ENCODE peak calls at places on chromosomes 4 and X, in eight cellular contexts. Y is endothelial cell of umbilical vein, C is H1, S is K562, F is transverse colon, N is suprapubic skin, W is stomach, B is HCT116. O is an unnamed sample.

GRCh38 chr4:51963871-51964513 is 56.2 kb downstream of the LRRC66 start:
- DNase-seq in Y (no peak), C (no peak), S (no peak), F (no peak), N (no peak), W (no peak), B (no peak), O (no peak)

GRCh38 chr4:128572778-128573241 is 236.7 kb upstream of the JADE1 start:
- DNase-seq in Y (peak; percentile 80), C (no peak), S (no peak), F (no peak), N (no peak), W (no peak), B (no peak), O (no peak)

GRCh38 chrX:131895807-131896206 is 127.3 kb upstream of the STK26 start:
- DNase-seq in Y (no peak), C (no peak), S (peak; percentile 19), F (no peak), N (no peak), W (no peak), B (no peak), O (no peak)

GRCh38 chrX:1336331-1337143 is at the start of gene IL3RA:
- DNase-seq in Y (peak; percentile 63), C (no peak), S (no peak), F (peak; percentile 57), N (no peak), W (no peak), B (no peak), O (no peak)

GRCh38 chr4:168183717-168184571 is 91.6 kb downstream of the ANXA10 start:
- DNase-seq in Y (peak; percentile 65), C (no peak), S (peak; percentile 36), F (no peak), N (no peak), W (no peak), B (peak; percentile 43), O (no peak)

GRCh38 chrX:16119353-16120220 is 3.8 kb upstream of the GRPR start:
- DNase-seq in Y (no peak), C (no peak), S (peak; percentile 18), F (no peak), N (no peak), W (no peak), B (no peak), O (no peak)

GRCh38 chr4:112604590-112604989 is 32.1 kb downstream of the ZGRF1 start:
- DNase-seq in Y (peak; percentile 69), C (peak; percentile 53), S (peak; percentile 60), F (peak; percentile 22), N (no peak), W (no peak), B (peak; percentile 18), O (peak; percentile 26)

GRCh38 chr4:56215138-56215793 is 172.0 kb downstream of the AASDH start:
- DNase-seq in Y (no peak), C (no peak), S (no peak), F (no peak), N (no peak), W (no peak), B (no peak), O (no peak)

GRCh38 chr4:123399638-123400358 is 3.2 kb downstream of the SPRY1 start:
- DNase-seq in Y (peak; percentile 42), C (no peak), S (no peak), F (no peak), N (no peak), W (no peak), B (no peak), O (peak; percentile 23)

GRCh38 chr4:87498446-87498900 is 30.7 kb downstream of the SPARCL1 start:
- DNase-seq in Y (no peak), C (no peak), S (no peak), F (no peak), N (no peak), W (no peak), B (no peak), O (no peak)

GRCh38 chrX:10761447-10761846 is 141.1 kb upstream of the MID1 start:
- DNase-seq in Y (no peak), C (no peak), S (no peak), F (no peak), N (no peak), W (no peak), B (no peak), O (no peak)

GRCh38 chr4:141255016-141255415 is 34.3 kb downstream of the ZNF330 start:
- DNase-seq in Y (no peak), C (no peak), S (no peak), F (no peak), N (no peak), W (no peak), B (no peak), O (no peak)

GRCh38 chrX:124028177-124028576 is 66.7 kb downstream of the STAG2 start:
- DNase-seq in Y (no peak), C (no peak), S (no peak), F (no peak), N (no peak), W (no peak), B (no peak), O (no peak)

GRCh38 chrX:71941771-71942170 is 31.1 kb downstream of the NHSL2 start:
- DNase-seq in Y (no peak), C (no peak), S (no peak), F (peak; percentile 15), N (no peak), W (no peak), B (no peak), O (no peak)

GRCh38 chr4:53596901-53597300 is 5.6 kb upstream of the LNX1 start:
- DNase-seq in Y (no peak), C (no peak), S (no peak), F (no peak), N (no peak), W (no peak), B (no peak), O (no peak)

GRCh38 chrX:15834827-15835595 is 19.6 kb downstream of the AP1S2 start:
- DNase-seq in Y (no peak), C (no peak), S (no peak), F (no peak), N (no peak), W (no peak), B (no peak), O (no peak)

GRCh38 chr4:185039508-185040273 is 21.4 kb downstream of the HELT start:
- DNase-seq in Y (peak; percentile 68), C (peak; percentile 70), S (peak; percentile 70), F (peak; percentile 33), N (no peak), W (peak; percentile 67), B (peak; percentile 62), O (peak; percentile 54)

GRCh38 chr4:70705146-70705855 is 16.5 kb upstream of the RUFY3 start:
- DNase-seq in Y (peak; percentile 71), C (peak; percentile 80), S (peak; percentile 85), F (peak; percentile 77), N (peak; percentile 83), W (peak; percentile 63), B (no peak), O (peak; percentile 62)

GRCh38 chr4:60450054-60450453 is 750.1 kb upstream of the ADGRL3 start:
- DNase-seq in Y (no peak), C (no peak), S (no peak), F (no peak), N (no peak), W (no peak), B (no peak), O (no peak)

GRCh38 chr4:145734576-145735329 is 54.8 kb downstream of the C4orf51 start:
- DNase-seq in Y (peak; percentile 94), C (no peak), S (peak; percentile 2), F (peak; percentile 61), N (no peak), W (peak; percentile 62), B (no peak), O (peak; percentile 89)

GRCh38 chr4:16516796-16517413 is 290.6 kb upstream of the TAPT1 start:
- DNase-seq in Y (peak; percentile 76), C (no peak), S (peak; percentile 6), F (no peak), N (no peak), W (peak; percentile 36), B (no peak), O (peak; percentile 6)

GRCh38 chr4:78776031-78776728 is at the start of gene BMP2K:
- DNase-seq in Y (peak; percentile 80), C (peak; percentile 82), S (peak; percentile 86), F (peak; percentile 86), N (peak; percentile 87), W (peak; percentile 83), B (peak; percentile 27), O (peak; percentile 72)
- TF ChIP-seq POLR2AphosphoS5 in Y (peak; percentile 64), C (peak; percentile 74), S (peak; percentile 64), F (peak; percentile 89), N (no peak), W (peak; percentile 88), B (peak; percentile 80), O (no peak)

GRCh38 chr4:102503301-102503746 is 2.2 kb downstream of the NFKB1 start:
- DNase-seq in Y (peak; percentile 16), C (no peak), S (peak; percentile 33), F (no peak), N (no peak), W (no peak), B (no peak), O (no peak)
- H3K4me3 ChIP-seq in Y (peak overlapping the region; percentile 83), C (no peak overlapping the region), S (peak overlapping the region; percentile 81), F (peak overlapping the region; percentile 78), N (peak overlapping the region; percentile 72), W (peak overlapping the region; percentile 94), B (no peak overlapping the region), O (peak overlapping the region; percentile 86)

GRCh38 chr4:81685105-81685504 is 213.4 kb upstream of the RASGEF1B start:
- DNase-seq in Y (no peak), C (no peak), S (no peak), F (no peak), N (no peak), W (no peak), B (no peak), O (no peak)

GRCh38 chr4:81684357-81684756 is 212.7 kb upstream of the RASGEF1B start:
- DNase-seq in Y (no peak), C (no peak), S (no peak), F (no peak), N (no peak), W (no peak), B (no peak), O (no peak)

GRCh38 chr4:81690871-81691270 is 219.2 kb upstream of the RASGEF1B start:
- DNase-seq in Y (no peak), C (no peak), S (no peak), F (no peak), N (no peak), W (no peak), B (no peak), O (no peak)

GRCh38 chr4:81687470-81687869 is 215.8 kb upstream of the RASGEF1B start:
- DNase-seq in Y (no peak), C (no peak), S (no peak), F (no peak), N (no peak), W (no peak), B (no peak), O (no peak)

DNA sequence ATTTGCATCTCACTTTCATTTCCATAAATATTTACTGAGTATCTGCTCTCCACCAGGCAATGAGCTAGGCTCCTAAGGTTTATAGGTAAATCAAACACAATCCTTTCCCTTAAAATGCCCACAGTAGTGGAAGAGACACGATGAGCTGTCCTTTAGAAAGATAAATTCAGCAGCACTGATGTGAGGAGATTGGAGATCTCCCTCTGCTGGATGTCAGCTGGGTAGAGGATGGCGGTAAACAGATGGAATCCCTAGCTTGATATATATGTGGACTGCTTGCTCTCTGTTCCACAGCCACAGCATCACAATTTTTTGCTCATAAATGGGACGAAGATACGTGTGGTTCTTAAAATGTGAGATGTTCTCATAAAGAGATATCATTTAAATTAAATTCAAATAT is 216.4 kb upstream of the RASGEF1B start:
- DNase-seq in Y (no peak), C (no peak), S (no peak), F (no peak), N (no peak), W (no peak), B (no peak), O (no peak)
- TF ChIP-seq POLR2AphosphoS5 in Y (no peak), C (no peak), S (no peak), F (no peak), N (no peak), W (no peak), B (no peak), O (no peak)

GRCh38 chr4:2961411-2962098 is 1.7 kb downstream of the NOP14 start:
- DNase-seq in Y (no peak), C (no peak), S (peak; percentile 71), F (no peak), N (no peak), W (no peak), B (no peak), O (no peak)
- H3K4me3 ChIP-seq in Y (peak overlapping the region; percentile 36), C (peak overlapping the region; percentile 79), S (peak overlapping the region; percentile 90), F (peak overlapping the region; percentile 94), N (peak overlapping the region; percentile 66), W (peak overlapping the region; percentile 84), B (peak overlapping the region; percentile 63), O (no peak overlapping the region)

O was measured in prostate gland.